ENCODE peak calls at places on chromosomes 11 and 22, in eight cellular contexts. P is IMR-90; I is GM23338; T is neural progenitor cell; F is PC-3; Z is thoracic aorta; M is CD8-positive, alpha-beta T cell; Y is mammary epithelial cell. E is an unnamed sample.
A peak's percentile ranks its signal among the peaks of the same experiment; 100 is the strongest.

GRCh38 chr11:17230867-17231851 is 23.4 kb upstream of the PIK3C2A start:
- DNase-seq in F (no peak), P (no peak), M (no peak), Z (no peak), T (no peak), Y (no peak), I (no peak), E (no peak)

GRCh38 chr11:16469968-16470367 is 113.6 kb upstream of the SOX6 start:
- DNase-seq in P (no peak), I (peak; percentile 66), Z (no peak), F (no peak), Y (no peak), M (no peak), T (no peak), E (no peak)

GRCh38 chr22:28442951-28443876 is 236.4 kb downstream of the TTC28 start:
- DNase-seq in F (no peak), I (peak; percentile 86), Z (peak; percentile 13), M (peak; percentile 12), P (peak; percentile 76), Y (peak; percentile 44), T (peak; percentile 78), E (peak; percentile 63)

GRCh38 chr11:40401132-40401853 is 1058.2 kb downstream of the LRRC4C start:
- DNase-seq in Y (no peak), P (no peak), T (no peak), I (no peak), M (no peak), Z (no peak), F (no peak), E (no peak)

GRCh38 chr11:44621784-44622183 is 56.3 kb downstream of the CD82 start:
- DNase-seq in T (no peak), Y (no peak), F (no peak), I (no peak), M (no peak), Z (no peak), P (no peak), E (no peak)

GRCh38 chr11:75668508-75669297 is at the start of gene MAP6:
- DNase-seq in T (peak; percentile 85), Z (no peak), Y (peak; percentile 19), I (peak; percentile 73), M (no peak), P (no peak), F (peak; percentile 39), E (no peak)

GRCh38 chr11:44804449-44805151 is 77.8 kb downstream of the TSPAN18 start:
- DNase-seq in T (no peak), Y (no peak), Z (no peak), M (no peak), I (no peak), F (no peak), P (peak; percentile 20), E (no peak)

GRCh38 chr22:42889290-42889689 is 32.2 kb upstream of the ARFGAP3 start:
- DNase-seq in T (no peak), M (no peak), Y (no peak), Z (no peak), P (no peak), F (no peak), I (no peak), E (no peak)

GRCh38 chr11:12048936-12049790 is 40.7 kb upstream of the DKK3 start:
- DNase-seq in Y (no peak), F (peak; percentile 27), I (no peak), Z (no peak), T (no peak), M (no peak), P (peak; percentile 42), E (peak; percentile 41)

GRCh38 chr22:48538291-48538820 is 1289.3 kb downstream of the BRD1 start:
- DNase-seq in I (no peak), F (no peak), M (no peak), T (no peak), Y (no peak), Z (no peak), P (no peak), E (no peak)

GRCh38 chr11:32034149-32034548 is 56.7 kb upstream of the RCN1 start:
- DNase-seq in M (no peak), T (no peak), P (peak; percentile 96), Z (no peak), Y (peak; percentile 80), F (no peak), I (no peak), E (peak; percentile 99)

GRCh38 chr11:46295312-46295995 is 18.0 kb downstream of the CREB3L1 start:
- DNase-seq in Y (peak; percentile 64), P (peak; percentile 72), T (peak; percentile 95), F (no peak), M (peak; percentile 66), Z (no peak), I (peak; percentile 94), E (peak; percentile 55)

GRCh38 chr11:88320149-88320559 is 17.4 kb downstream of the CTSC start:
- DNase-seq in P (peak; percentile 76), I (no peak), Y (peak; percentile 32), F (peak; percentile 49), M (no peak), Z (no peak), T (no peak), E (peak; percentile 17)

GRCh38 chr11:70951139-70951804 is 301.1 kb downstream of the SHANK2 start:
- DNase-seq in I (no peak), T (no peak), M (no peak), Y (no peak), Z (no peak), P (no peak), F (no peak), E (no peak)

GRCh38 chr11:43129329-43129728 is 182.5 kb upstream of the API5 start:
- DNase-seq in M (no peak), Y (no peak), Z (no peak), I (no peak), F (no peak), P (no peak), T (no peak), E (no peak)

GRCh38 chr22:45335021-45335818 is 25.5 kb downstream of the FAM118A start:
- DNase-seq in Z (no peak), Y (peak; percentile 43), T (peak; percentile 66), F (no peak), I (peak; percentile 79), M (no peak), P (no peak), E (no peak)

GRCh38 chr11:118980191-118980881 is 8.8 kb downstream of the FOXR1 start:
- DNase-seq in F (no peak), I (peak; percentile 85), M (no peak), Y (no peak), T (no peak), Z (no peak), P (no peak), E (no peak)

GRCh38 chr22:29524440-29525191 is 28.9 kb downstream of the THOC5 start:
- DNase-seq in T (peak; percentile 59), Z (no peak), P (peak; percentile 13), Y (peak; percentile 13), M (no peak), I (peak; percentile 63), F (peak; percentile 26), E (peak; percentile 12)
- TF ChIP-seq CTCF in T (peak; percentile 54), Z (no peak), P (peak; percentile 42), Y (peak; percentile 9), M (no peak), I (peak; percentile 74), F (peak; percentile 55), E (peak; percentile 62)

DNA sequence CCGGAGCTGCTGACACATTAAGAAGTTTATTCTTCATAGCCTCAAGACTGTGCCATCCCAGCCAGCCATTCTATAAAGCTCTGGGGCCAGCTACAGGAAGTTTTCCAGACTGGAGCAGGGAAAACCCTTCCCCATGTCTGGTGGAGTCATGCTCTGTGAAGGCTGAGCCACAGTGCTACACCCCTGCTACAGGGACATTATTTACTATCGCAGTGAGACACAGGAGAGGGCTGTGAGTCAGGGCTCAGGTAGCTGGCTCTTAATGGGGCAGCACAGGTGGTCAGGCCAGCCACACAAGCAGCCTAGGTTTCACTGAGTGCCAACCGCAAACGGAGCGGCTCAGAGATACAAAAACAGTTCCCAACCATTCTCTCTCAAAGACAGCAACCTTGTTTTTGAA is 12.1 kb downstream of the HPS4 start:
- DNase-seq in T (no peak), F (peak; percentile 92), Z (no peak), P (peak; percentile 83), Y (peak; percentile 50), I (no peak), M (no peak), E (peak; percentile 52)
- H3K27ac ChIP-seq in T (no peak overlapping the region), F (peak overlapping the region; percentile 77), Z (no peak overlapping the region), P (no peak overlapping the region), Y (peak overlapping the region; percentile 85), I (no peak overlapping the region), M (no peak overlapping the region), E (peak overlapping the region; percentile 55)

GRCh38 chr11:3217751-3218482 is 696 bp downstream of the MRGPRG start:
- DNase-seq in I (no peak), T (no peak), Y (no peak), F (no peak), M (no peak), Z (no peak), P (no peak), E (no peak)
- H3K27me3 ChIP-seq in I (no peaks in the 10 kb centered on the region), T (peaks cover 4% of the 10 kb centered on the region), Y (peaks cover 3% of the 10 kb centered on the region), F (peaks cover 30% of the 10 kb centered on the region), M (no peaks in the 10 kb centered on the region), Z (no peaks in the 10 kb centered on the region), P (peaks cover 66% of the 10 kb centered on the region), E (peaks cover 23% of the 10 kb centered on the region)

DNA sequence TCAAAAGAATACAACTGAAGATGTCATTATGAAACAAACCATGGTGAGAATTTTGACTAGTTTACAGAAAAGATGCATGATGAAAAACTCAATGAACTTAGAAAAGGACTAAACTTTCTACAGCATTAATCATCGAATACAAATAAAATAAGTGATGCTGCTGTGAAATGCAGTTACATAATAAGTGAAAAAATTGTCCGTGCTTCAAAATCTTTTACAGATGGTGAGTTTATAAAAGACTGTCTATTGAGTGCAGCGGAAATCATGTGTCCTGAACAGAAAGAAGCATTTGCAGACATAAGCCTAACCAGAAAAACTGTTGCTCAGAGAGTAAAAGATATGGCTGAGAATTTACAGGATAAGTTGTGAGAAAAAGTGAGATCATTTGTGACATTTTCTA is 33.8 kb downstream of the NEAT1 start:
- DNase-seq in T (no peak), P (no peak), Z (no peak), F (peak; percentile 4), I (no peak), M (no peak), Y (no peak), E (no peak)
- TF ChIP-seq CTCF in T (no peak), P (no peak), Z (no peak), F (no peak), I (no peak), M (no peak), Y (no peak), E (no peak)

DNA sequence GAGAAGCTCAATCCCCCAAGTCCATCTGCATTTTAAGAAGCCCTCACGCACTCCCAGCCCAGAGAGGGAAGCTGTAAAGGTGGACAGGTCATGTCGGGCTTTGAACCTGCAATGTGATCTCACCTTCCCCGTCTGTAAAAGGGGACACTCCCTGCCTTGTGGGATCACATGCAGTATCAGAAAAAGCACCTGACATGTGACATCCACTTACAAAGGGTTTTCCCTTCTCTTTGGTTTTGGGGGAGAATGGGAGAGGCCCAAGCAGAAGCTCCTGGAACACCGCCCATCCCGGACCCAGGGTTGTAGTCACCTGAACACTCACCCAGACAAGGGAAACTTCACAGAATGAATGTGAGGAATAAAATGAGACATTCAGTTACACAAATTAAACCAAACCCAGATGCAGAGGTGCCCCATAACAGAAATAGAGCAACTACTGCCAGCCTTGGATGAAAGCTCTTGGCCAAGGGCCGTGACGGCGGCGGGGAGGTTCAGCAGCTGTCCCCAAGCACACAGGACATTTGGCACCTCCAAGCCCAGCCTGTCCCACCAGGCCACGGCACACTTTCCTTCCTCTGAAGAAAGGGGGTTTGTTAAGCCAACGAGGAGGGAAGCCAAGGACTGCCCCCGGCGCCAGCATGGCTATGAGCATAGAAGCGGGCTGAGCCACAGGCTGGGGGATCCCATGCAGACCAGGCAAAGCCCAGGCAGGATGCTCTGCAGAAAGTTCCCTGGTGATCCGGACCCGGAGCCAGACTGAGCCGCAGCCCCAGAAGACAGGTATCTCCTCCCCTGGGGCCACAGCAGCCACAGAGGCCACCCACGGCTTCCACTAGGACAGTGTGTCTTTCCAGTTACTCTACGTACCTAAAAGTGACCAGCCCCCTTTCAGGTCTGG is 3.8 kb downstream of the BID start:
- DNase-seq in M (no peak), Z (no peak), P (no peak), I (no peak), T (no peak), F (no peak), Y (no peak), E (no peak)
- H3K27ac ChIP-seq in M (no peak overlapping the region), Z (no peak overlapping the region), P (no peak overlapping the region), I (no peak overlapping the region), T (no peak overlapping the region), F (no peak overlapping the region), Y (no peak overlapping the region), E (no peak overlapping the region)

E was measured in brain microvascular endothelial cell.